ENCODE peak calls at places on chromosomes 3 and 15, in ten cellular contexts. P, B, U, A, E, L, Z, J, T and N are unnamed samples.

GRCh38 chr3:152834354-152835310 is at the start of gene P2RY1:
- DNase-seq in P (peak; percentile 52), B (peak; percentile 92), U (peak; percentile 88), A (peak; percentile 87), E (peak; percentile 59), L (peak; percentile 79), Z (peak; percentile 67), J (peak; percentile 50), T (no peak), N (peak; percentile 69)

GRCh38 chr3:45555154-45555591 is 39.4 kb upstream of the LIMD1 start:
- DNase-seq in P (no peak), B (no peak), U (peak; percentile 80), A (no peak), E (no peak), L (no peak), Z (no peak), J (no peak), T (no peak), N (no peak)

GRCh38 chr15:59904450-59904979 is 99.6 kb upstream of the FOXB1 start:
- DNase-seq in P (no peak), B (no peak), U (no peak), A (no peak), E (no peak), L (no peak), Z (no peak), J (no peak), T (no peak), N (no peak)

GRCh38 chr3:50302095-50303037 is 1.0 kb downstream of the HYAL1 start:
- DNase-seq in P (no peak), B (peak; percentile 79), U (peak; percentile 87), A (peak; percentile 79), E (no peak), L (peak; percentile 49), Z (no peak), J (no peak), T (no peak), N (peak; percentile 65)

GRCh38 chr3:13891492-13892073 is 11.7 kb upstream of the WNT7A start:
- DNase-seq in P (no peak), B (no peak), U (peak; percentile 67), A (peak; percentile 60), E (no peak), L (no peak), Z (no peak), J (no peak), T (no peak), N (no peak)

GRCh38 chr15:50828610-50829206 is 63.2 kb upstream of the SPPL2A start:
- DNase-seq in P (no peak), B (no peak), U (no peak), A (no peak), E (no peak), L (no peak), Z (peak; percentile 28), J (no peak), T (no peak), N (no peak)

GRCh38 chr3:44003801-44004200 is 237.9 kb upstream of the TOPAZ1 start:
- DNase-seq in P (no peak), B (no peak), U (no peak), A (no peak), E (no peak), L (no peak), Z (no peak), J (no peak), T (no peak), N (no peak)

GRCh38 chr3:174002543-174002942 is 605.0 kb downstream of the NLGN1 start:
- DNase-seq in P (no peak), B (no peak), U (no peak), A (no peak), E (peak; percentile 26), L (no peak), Z (no peak), J (no peak), T (no peak), N (no peak)

GRCh38 chr15:31439328-31439727 is 112.7 kb downstream of the KLF13 start:
- DNase-seq in P (no peak), B (no peak), U (peak; percentile 86), A (no peak), E (no peak), L (no peak), Z (no peak), J (no peak), T (no peak), N (no peak)
- TF ChIP-seq CTCF in P (no peak), B (peak; percentile 66), U (no peak), A (peak; percentile 46), E (peak; percentile 17), L (no peak), Z (no peak), J (peak; percentile 11), T (no peak), N (peak; percentile 40)

DNA sequence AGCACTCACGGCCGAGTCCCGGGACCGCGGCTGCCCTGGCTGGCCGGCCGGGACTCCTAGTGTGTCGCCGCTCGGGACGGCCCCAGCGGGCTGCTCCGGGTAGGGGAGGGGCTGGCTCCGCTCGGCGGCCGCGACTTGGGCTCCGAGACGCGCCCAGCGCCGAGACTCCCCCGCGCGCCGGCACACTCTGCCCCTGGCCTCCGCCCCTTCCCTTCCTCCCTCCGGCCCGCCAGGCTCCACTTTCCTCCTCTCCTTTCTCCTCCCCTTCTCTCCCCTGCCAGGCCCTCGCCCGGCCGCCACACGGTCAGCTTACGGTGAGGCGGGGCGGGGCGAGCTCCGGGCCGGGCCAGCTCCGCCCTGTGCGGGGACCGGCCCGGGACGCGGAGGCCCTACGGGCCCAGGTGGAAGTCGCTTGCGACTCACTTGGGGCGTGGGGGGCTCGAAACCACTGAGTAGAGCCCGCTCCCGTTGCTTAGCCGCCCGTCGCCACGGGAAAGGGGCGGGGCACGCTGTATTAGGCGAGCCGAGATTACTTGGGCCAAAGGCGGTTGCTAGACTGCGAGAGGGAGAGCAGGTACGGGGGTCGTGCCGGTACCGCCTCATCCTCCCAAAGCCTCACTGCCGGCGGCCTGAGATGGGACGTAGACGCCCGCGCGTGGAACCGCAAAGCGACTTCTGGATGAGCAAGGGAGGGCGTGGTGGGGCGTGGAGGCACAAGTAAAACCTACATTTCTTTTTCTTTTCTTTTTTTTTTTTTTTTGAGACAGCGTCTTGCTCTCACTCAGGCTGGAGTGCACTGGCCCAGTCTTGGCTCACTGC is at the start of gene ITGB5:
- DNase-seq in P (peak; percentile 77), B (peak; percentile 94), U (peak; percentile 96), A (peak; percentile 86), E (peak; percentile 72), L (peak; percentile 77), Z (peak; percentile 83), J (peak; percentile 83), T (peak; percentile 94), N (peak; percentile 89)
- TF ChIP-seq POLR2A in P (peak; percentile 10), B (peak; percentile 38), U (peak; percentile 8), A (no peak), E (peak; percentile 57), L (peak; percentile 43), Z (peak; percentile 63), J (no peak), T (peak; percentile 60), N (peak; percentile 83)

GRCh38 chr3:12490547-12490946 is 6.3 kb downstream of the TSEN2 start:
- DNase-seq in P (no peak), B (no peak), U (no peak), A (no peak), E (no peak), L (no peak), Z (no peak), J (no peak), T (no peak), N (no peak)

GRCh38 chr3:12501360-12502020 is 17.2 kb downstream of the TSEN2 start:
- DNase-seq in P (no peak), B (no peak), U (no peak), A (no peak), E (no peak), L (no peak), Z (no peak), J (no peak), T (no peak), N (no peak)

GRCh38 chr3:12496453-12496761 is 12.1 kb downstream of the TSEN2 start:
- DNase-seq in P (no peak), B (no peak), U (no peak), A (no peak), E (no peak), L (no peak), Z (no peak), J (no peak), T (no peak), N (no peak)

DNA sequence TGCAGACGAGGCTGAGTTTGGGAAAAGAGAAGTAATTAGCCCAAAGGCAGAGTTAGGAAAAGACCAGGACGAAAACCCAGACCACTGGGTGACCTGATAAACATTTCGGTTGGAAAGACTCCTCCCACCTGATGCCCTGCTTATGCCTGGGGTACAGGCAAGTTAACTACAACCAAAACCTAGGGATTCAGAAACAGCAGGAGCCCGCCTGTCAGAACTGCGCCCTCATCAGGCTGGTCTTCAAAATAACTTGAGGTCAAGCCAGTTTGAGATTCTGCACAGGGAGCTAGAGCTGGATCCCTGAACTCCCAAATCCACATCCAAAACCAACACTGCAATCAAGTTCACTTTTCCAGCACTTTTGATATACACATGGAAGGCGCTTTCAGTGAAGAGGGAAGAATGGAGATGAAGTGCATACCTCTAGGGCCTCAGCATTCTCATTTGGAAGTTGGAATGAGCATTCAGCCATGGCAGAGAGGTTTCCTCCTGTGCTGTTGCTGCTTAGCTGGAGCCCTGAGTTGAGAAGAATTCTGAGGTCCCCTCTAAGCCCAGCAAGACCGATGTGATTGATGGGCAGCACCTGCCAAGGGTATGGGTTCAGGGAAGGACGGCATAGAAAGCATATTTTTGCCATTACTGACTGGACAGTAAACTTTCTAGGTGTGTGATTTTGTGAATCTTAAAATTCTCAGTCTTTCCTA is 11.6 kb downstream of the TSEN2 start:
- DNase-seq in P (no peak), B (no peak), U (no peak), A (no peak), E (no peak), L (no peak), Z (no peak), J (no peak), T (no peak), N (no peak)
- TF ChIP-seq CTCF in P (no peak), B (no peak), U (no peak), A (no peak), E (peak; percentile 18), L (no peak), Z (no peak), J (no peak), T (no peak), N (no peak)

GRCh38 chr15:86855307-86855706 is 775.6 kb downstream of the AGBL1 start:
- DNase-seq in P (no peak), B (no peak), U (no peak), A (no peak), E (no peak), L (no peak), Z (no peak), J (no peak), T (no peak), N (no peak)

GRCh38 chr15:86852741-86853140 is 773.1 kb downstream of the AGBL1 start:
- DNase-seq in P (no peak), B (no peak), U (no peak), A (no peak), E (no peak), L (no peak), Z (no peak), J (no peak), T (no peak), N (no peak)

GRCh38 chr15:86857701-86858100 is 778.0 kb downstream of the AGBL1 start:
- DNase-seq in P (no peak), B (no peak), U (no peak), A (no peak), E (no peak), L (no peak), Z (no peak), J (no peak), T (no peak), N (no peak)

GRCh38 chr15:86854186-86854585 is 774.5 kb downstream of the AGBL1 start:
- DNase-seq in P (no peak), B (no peak), U (no peak), A (no peak), E (no peak), L (no peak), Z (no peak), J (no peak), T (no peak), N (no peak)

GRCh38 chr15:86855962-86856361 is 776.3 kb downstream of the AGBL1 start:
- DNase-seq in P (no peak), B (no peak), U (no peak), A (no peak), E (no peak), L (no peak), Z (no peak), J (no peak), T (no peak), N (no peak)
- TF ChIP-seq POLR2A in P (no peak), B (no peak), U (no peak), A (no peak), E (no peak), L (no peak), Z (no peak), J (no peak), T (no peak), N (no peak)